ENCODE peak calls at places on chromosomes 2 and 18, in five cellular contexts. U is CD4-positive, CD25-positive, alpha-beta regulatory T cell; W is lower lobe of right lung; E is brain microvascular endothelial cell; I is heart right ventricle. C is an unnamed sample.

GRCh38 chr18:75362435-75362834 is 65.1 kb downstream of the SMIM21 start:
- DNase-seq in U (no peak), W (no peak), E (no peak), I (no peak), C (no peak)

GRCh38 chr2:165804719-165805118 is 10.7 kb upstream of the GALNT3 start:
- DNase-seq in U (no peak), W (no peak), E (no peak), I (no peak), C (no peak)

GRCh38 chr2:127408807-127409099 is 9.5 kb upstream of the PROC start:
- DNase-seq in U (no peak), W (no peak), E (no peak), I (no peak), C (no peak)

GRCh38 chr2:173903611-173904394 is 61.4 kb downstream of the SP3 start:
- DNase-seq in U (no peak), W (no peak), E (no peak), I (no peak), C (no peak)

GRCh38 chr18:68733693-68734092 is 18.8 kb upstream of the TMX3 start:
- DNase-seq in U (no peak), W (no peak), E (no peak), I (no peak), C (no peak)

GRCh38 chr2:42725657-42726056 is 38.3 kb downstream of the OXER1 start:
- DNase-seq in U (no peak), W (peak), E (no peak), I (no peak), C (no peak)

GRCh38 chr2:130963058-130963848 is 126.5 kb downstream of the ARHGEF4 start:
- DNase-seq in U (no peak), W (no peak), E (no peak), I (no peak), C (no peak)

GRCh38 chr2:237739101-237739500 is 59.5 kb upstream of the RBM44 start:
- DNase-seq in U (no peak), W (no peak), E (no peak), I (peak), C (no peak)

GRCh38 chr2:120737802-120738516 is 2.3 kb downstream of the GLI2 start:
- DNase-seq in U (no peak), W (no peak), E (no peak), I (no peak), C (no peak)

GRCh38 chr2:237324446-237325236 is 89.3 kb downstream of the COL6A3 start:
- DNase-seq in U (no peak), W (no peak), E (peak), I (no peak), C (no peak)

GRCh38 chr18:23462876-23463275 is 9.8 kb downstream of the RIOK3 start:
- DNase-seq in U (no peak), W (no peak), E (no peak), I (no peak), C (no peak)

GRCh38 chr18:9740076-9740475 is 32.0 kb downstream of the RAB31 start:
- DNase-seq in U (no peak), W (no peak), E (no peak), I (no peak), C (no peak)
- H3K27ac ChIP-seq in U (no peak), W (no peak), E (peak), I (no peak), C (no peak)

DNA sequence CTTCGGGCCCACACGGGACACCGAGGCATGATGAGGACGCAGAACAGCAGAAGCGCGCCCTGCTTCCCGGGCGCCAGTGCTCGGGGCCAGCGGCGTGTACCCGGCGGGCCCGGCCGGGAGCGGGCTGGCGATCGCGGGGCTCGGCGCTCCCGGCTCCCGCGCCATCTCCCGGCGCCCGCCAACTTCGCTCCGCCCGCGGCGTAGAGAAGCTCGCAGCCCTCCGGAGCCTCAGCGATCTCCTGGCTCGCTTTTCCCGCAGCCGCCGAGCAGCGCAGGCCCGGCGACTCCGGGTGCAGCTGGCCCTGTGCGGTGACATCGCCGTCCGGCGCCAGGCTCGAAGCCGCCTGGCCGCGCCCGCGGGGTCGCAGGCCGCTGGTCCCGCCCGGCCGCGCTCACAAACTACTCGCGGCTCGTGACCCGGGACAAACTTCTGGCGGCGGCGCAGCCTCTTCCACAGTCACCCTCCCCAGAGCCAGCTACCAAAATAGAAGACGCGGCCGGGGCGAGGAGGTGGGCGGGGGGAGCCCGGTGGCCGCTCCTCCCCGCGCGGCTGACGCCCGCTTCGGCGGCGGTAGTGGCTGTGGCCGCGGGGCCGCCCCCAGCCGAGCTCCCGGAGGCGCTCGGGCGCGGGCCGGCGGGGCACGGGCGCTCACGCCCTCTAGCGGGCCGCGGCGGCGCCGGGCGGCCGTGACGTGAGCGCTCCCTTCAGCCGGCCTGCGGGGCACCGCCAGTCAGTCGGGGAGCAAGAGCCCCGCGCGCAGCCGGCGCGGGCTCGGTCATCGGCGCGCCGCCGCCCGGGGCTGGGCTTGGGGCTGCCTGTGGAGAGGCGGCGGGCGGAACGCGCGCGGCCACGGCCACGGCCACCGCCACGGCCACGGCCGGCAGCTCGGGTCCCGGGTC is at the start of gene PTPRM:
- DNase-seq in U (peak), W (peak), E (peak), I (peak), C (peak)
- H3K27ac ChIP-seq in U (no peak), W (peak), E (peak), I (peak), C (no peak)

DNA sequence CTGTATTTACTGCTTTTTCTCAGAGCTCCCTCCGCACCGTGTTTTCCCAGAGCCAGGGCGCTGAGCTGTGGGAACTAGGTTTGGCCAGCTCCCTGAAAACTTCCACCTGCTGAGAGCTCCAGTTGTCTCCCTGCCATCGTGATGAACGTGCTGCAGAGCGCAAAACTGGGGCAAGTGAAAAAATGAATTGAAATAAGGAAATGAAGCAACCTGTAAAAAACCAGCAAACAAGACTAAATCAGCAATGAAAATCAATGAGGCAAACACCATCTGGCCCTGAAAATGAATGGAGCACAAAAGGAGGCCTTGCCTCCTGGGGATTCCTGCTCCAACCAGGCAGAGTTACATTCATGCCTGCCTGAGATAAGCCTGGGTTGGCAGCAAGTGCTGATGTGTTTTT is 129.9 kb downstream of the MARCHF4 start:
- DNase-seq in U (no peak), W (no peak), E (no peak), I (no peak), C (no peak)
- H3K27ac ChIP-seq in U (no peak), W (no peak), E (no peak), I (no peak), C (no peak)

GRCh38 chr2:26011609-26011989 is 22.3 kb upstream of the RAB10 start:
- DNase-seq in U (no peak), W (no peak), E (no peak), I (no peak), C (no peak)

GRCh38 chr2:26011990-26012856 is 21.7 kb upstream of the RAB10 start:
- DNase-seq in U (no peak), W (peak), E (no peak), I (peak), C (no peak)

GRCh38 chr2:26010943-26011342 is 22.9 kb upstream of the RAB10 start:
- DNase-seq in U (no peak), W (no peak), E (no peak), I (no peak), C (no peak)

GRCh38 chr2:26016012-26016742 is 17.7 kb upstream of the RAB10 start:
- DNase-seq in U (no peak), W (no peak), E (no peak), I (no peak), C (no peak)

DNA sequence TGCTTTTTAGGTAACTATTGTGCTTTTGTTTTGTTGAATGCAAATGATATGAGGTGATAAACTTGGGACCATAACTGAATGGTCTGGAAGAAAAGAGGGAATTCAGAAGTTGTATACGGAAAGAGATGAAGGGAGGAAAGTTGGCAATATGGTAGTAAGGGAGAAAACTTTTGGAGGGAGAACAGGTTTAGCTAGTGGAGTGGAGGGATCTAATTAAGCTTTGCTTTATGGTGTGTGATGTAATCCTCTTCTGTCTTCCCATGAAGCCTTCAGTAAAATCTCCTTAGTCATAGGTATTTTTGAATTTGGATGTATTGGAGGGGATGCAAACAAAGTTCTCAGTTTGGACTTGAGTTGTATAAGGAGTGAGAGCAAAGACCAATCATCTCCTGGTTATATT is 20.2 kb upstream of the RAB10 start:
- DNase-seq in U (no peak), W (no peak), E (no peak), I (no peak), C (no peak)
- H3K27ac ChIP-seq in U (no peak), W (no peak), E (no peak), I (no peak), C (no peak)

DNA sequence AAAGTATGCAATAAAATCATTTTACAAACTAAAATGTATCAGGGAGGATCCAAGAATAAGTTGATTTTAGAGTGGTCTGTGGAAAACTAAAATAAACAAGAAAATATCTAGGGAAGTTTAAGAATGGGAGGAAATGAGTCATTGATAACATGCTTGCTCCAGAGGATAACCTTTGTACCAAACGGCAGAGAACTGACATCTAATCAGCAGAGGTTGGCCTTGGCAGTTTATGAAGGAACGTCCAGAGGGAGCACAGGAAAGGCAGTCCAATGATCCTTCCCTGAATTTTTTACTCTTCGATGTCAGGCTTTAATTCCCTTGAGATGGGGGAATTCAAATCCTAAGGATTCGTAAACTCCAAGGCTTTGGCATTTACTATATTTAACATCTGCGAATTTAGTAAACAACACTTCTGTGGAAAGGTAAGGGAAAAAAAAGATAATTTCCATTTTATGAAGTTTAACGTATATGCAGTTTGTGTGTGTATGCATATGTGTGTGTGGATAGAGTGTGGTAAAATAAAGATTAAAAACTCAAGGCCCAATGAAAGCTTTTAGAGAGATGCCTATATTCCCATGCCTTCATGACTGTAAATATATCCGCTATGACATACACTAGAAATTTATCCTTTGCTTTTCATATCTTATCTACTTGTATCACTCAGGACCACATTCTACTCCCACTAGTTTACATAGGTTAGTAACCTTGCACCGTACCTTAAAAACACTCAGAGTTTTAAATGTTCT is 8.7 kb upstream of the INPP1 start:
- DNase-seq in U (no peak), W (no peak), E (no peak), I (no peak), C (no peak)
- H3K27ac ChIP-seq in U (no peak), W (peak), E (no peak), I (peak), C (peak)

DNA sequence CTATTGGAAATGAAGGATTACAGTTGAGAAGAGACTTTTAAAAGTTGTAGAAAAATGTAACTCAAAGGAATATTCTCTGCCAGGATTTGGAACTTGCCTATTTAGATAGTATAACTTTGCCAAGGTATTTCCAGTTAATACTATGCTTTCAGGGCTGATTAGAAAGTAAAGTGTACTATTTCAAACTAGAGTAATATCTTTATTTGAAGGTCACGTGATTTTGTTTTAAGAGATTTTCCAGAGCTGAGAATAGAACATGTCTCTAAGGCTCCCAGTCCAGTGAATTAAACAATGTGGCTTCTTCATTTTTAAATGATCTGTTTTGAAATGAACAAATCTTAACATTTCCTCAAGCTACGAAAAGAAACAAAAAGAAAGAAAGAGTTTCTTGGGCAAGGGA is 53.9 kb downstream of the CCDC148 start:
- DNase-seq in U (no peak), W (no peak), E (no peak), I (no peak), C (no peak)
- H3K27ac ChIP-seq in U (no peak), W (no peak), E (no peak), I (no peak), C (no peak)

GRCh38 chr2:30777662-30778505 is 29.4 kb downstream of the CAPN13 start:
- DNase-seq in U (no peak), W (no peak), E (no peak), I (no peak), C (no peak)
- H3K27ac ChIP-seq in U (no peak), W (no peak), E (no peak), I (no peak), C (no peak)